ENCODE peak calls at places on chromosomes 3 and 15, in ten cellular contexts. A, Y, N, G, T, Z, D, W, M and E are unnamed samples.

GRCh38 chr3:194973366-194974000 is 287.8 kb downstream of the FAM43A start:
- DNase-seq in A (no peak), Y (no peak), N (no peak), G (no peak), T (no peak), Z (no peak), D (no peak), W (no peak), M (no peak), E (no peak)

GRCh38 chr15:63061971-63062370 is 19.4 kb downstream of the TPM1 start:
- DNase-seq in A (no peak), Y (no peak), N (no peak), G (no peak), T (no peak), Z (no peak), D (peak; percentile 65), W (no peak), M (no peak), E (no peak)

GRCh38 chr15:60369696-60370095 is 28.1 kb downstream of the ANXA2 start:
- DNase-seq in A (no peak), Y (no peak), N (no peak), G (no peak), T (no peak), Z (no peak), D (no peak), W (no peak), M (no peak), E (no peak)

GRCh38 chr3:16192176-16192811 is 17.8 kb downstream of the GALNT15 start:
- DNase-seq in A (no peak), Y (no peak), N (no peak), G (no peak), T (no peak), Z (no peak), D (no peak), W (no peak), M (no peak), E (no peak)

GRCh38 chr3:144809381-144809780 is 837.8 kb downstream of the DIPK2A start:
- DNase-seq in A (no peak), Y (no peak), N (no peak), G (no peak), T (no peak), Z (no peak), D (no peak), W (no peak), M (no peak), E (no peak)

GRCh38 chr3:114567774-114568173 is 273.9 kb downstream of the TIGIT start:
- DNase-seq in A (peak; percentile 46), Y (no peak), N (no peak), G (no peak), T (no peak), Z (no peak), D (no peak), W (no peak), M (no peak), E (peak; percentile 17)

GRCh38 chr3:49026536-49026935 is 2.7 kb downstream of the IMPDH2 start:
- DNase-seq in A (no peak), Y (no peak), N (no peak), G (no peak), T (no peak), Z (no peak), D (no peak), W (no peak), M (no peak), E (no peak)

GRCh38 chr3:179452872-179453271 is 1.6 kb upstream of the GNB4 start:
- DNase-seq in A (no peak), Y (no peak), N (no peak), G (no peak), T (no peak), Z (no peak), D (no peak), W (no peak), M (no peak), E (no peak)

GRCh38 chr3:10703875-10704274 is 112.2 kb upstream of the SLC6A11 start:
- DNase-seq in A (no peak), Y (peak; percentile 26), N (no peak), G (no peak), T (no peak), Z (peak; percentile 32), D (peak; percentile 23), W (no peak), M (no peak), E (no peak)

GRCh38 chr3:44902628-44903027 is 28.2 kb downstream of the TGM4 start:
- DNase-seq in A (no peak), Y (no peak), N (no peak), G (no peak), T (no peak), Z (no peak), D (no peak), W (no peak), M (no peak), E (no peak)

GRCh38 chr3:119239421-119239820 is 1.3 kb downstream of the B4GALT4 start:
- DNase-seq in A (no peak), Y (no peak), N (no peak), G (no peak), T (no peak), Z (no peak), D (no peak), W (no peak), M (no peak), E (no peak)

GRCh38 chr3:106355873-106356272 is 487.1 kb upstream of the CBLB start:
- DNase-seq in A (no peak), Y (no peak), N (no peak), G (no peak), T (no peak), Z (no peak), D (no peak), W (no peak), M (no peak), E (no peak)

GRCh38 chr3:52246264-52246620 is 683 bp downstream of the PPM1M start:
- DNase-seq in A (no peak), Y (no peak), N (no peak), G (no peak), T (no peak), Z (no peak), D (no peak), W (no peak), M (no peak), E (no peak)

GRCh38 chr15:60047701-60048100 is 43.6 kb downstream of the FOXB1 start:
- DNase-seq in A (no peak), Y (no peak), N (no peak), G (no peak), T (no peak), Z (no peak), D (no peak), W (no peak), M (no peak), E (no peak)

GRCh38 chr15:49458145-49458544 is 35.1 kb downstream of the FGF7 start:
- DNase-seq in A (no peak), Y (no peak), N (no peak), G (no peak), T (no peak), Z (no peak), D (peak; percentile 63), W (no peak), M (no peak), E (no peak)

GRCh38 chr3:52281980-52282801 is 3.7 kb upstream of the WDR82 start:
- DNase-seq in A (no peak), Y (no peak), N (no peak), G (peak; percentile 39), T (peak; percentile 71), Z (no peak), D (no peak), W (no peak), M (no peak), E (no peak)

GRCh38 chr3:52372822-52373504 is 56.8 kb downstream of the DNAH1 start:
- DNase-seq in A (no peak), Y (peak; percentile 17), N (no peak), G (peak; percentile 27), T (no peak), Z (no peak), D (no peak), W (no peak), M (no peak), E (no peak)

GRCh38 chr3:66425032-66425431 is 75.8 kb downstream of the LRIG1 start:
- DNase-seq in A (no peak), Y (no peak), N (no peak), G (no peak), T (no peak), Z (no peak), D (no peak), W (no peak), M (no peak), E (no peak)

GRCh38 chr3:72574144-72574543 is 274.1 kb downstream of the SHQ1 start:
- DNase-seq in A (no peak), Y (no peak), N (no peak), G (no peak), T (no peak), Z (no peak), D (no peak), W (no peak), M (no peak), E (no peak)

GRCh38 chr15:65791335-65792129 is 561 bp downstream of the DENND4A start:
- DNase-seq in A (peak; percentile 55), Y (peak; percentile 56), N (peak; percentile 35), G (peak; percentile 59), T (peak; percentile 83), Z (peak; percentile 68), D (no peak), W (peak; percentile 43), M (no peak), E (peak; percentile 72)

GRCh38 chr3:30231277-30232141 is 374.9 kb upstream of the TGFBR2 start:
- DNase-seq in A (no peak), Y (no peak), N (no peak), G (no peak), T (no peak), Z (no peak), D (peak; percentile 46), W (no peak), M (no peak), E (no peak)

GRCh38 chr3:31732548-31732947 is 199.8 kb downstream of the STT3B start:
- DNase-seq in A (peak; percentile 71), Y (no peak), N (no peak), G (no peak), T (no peak), Z (no peak), D (no peak), W (no peak), M (no peak), E (no peak)

GRCh38 chr15:71627604-71628003 is 182.8 kb upstream of the NR2E3 start:
- DNase-seq in A (no peak), Y (no peak), N (no peak), G (no peak), T (no peak), Z (no peak), D (no peak), W (no peak), M (no peak), E (no peak)

GRCh38 chr15:63402498-63403253 is 21.0 kb upstream of the CA12 start:
- DNase-seq in A (peak; percentile 4), Y (no peak), N (no peak), G (no peak), T (no peak), Z (peak; percentile 67), D (peak; percentile 57), W (no peak), M (no peak), E (peak; percentile 43)

GRCh38 chr3:24986635-24987034 is 441.4 kb upstream of the RARB start:
- DNase-seq in A (no peak), Y (no peak), N (no peak), G (no peak), T (no peak), Z (no peak), D (no peak), W (no peak), M (no peak), E (no peak)

GRCh38 chr3:164453695-164454094 is 624.6 kb downstream of the SI start:
- DNase-seq in A (no peak), Y (no peak), N (no peak), G (no peak), T (no peak), Z (no peak), D (no peak), W (no peak), M (no peak), E (no peak)

GRCh38 chr3:149801200-149801599 is 8.8 kb upstream of the ANKUB1 start:
- DNase-seq in A (no peak), Y (no peak), N (no peak), G (no peak), T (no peak), Z (no peak), D (no peak), W (no peak), M (no peak), E (no peak)

GRCh38 chr15:52709172-52709979 is 30.2 kb upstream of the ATOSA start:
- DNase-seq in A (no peak), Y (no peak), N (no peak), G (no peak), T (no peak), Z (peak; percentile 22), D (no peak), W (peak; percentile 60), M (no peak), E (peak; percentile 80)